ENCODE peak calls at places on chromosome 1, in seven cellular contexts. L, O, G, U, Y, M and I are unnamed samples.

GRCh38 chr1:148362141-148362929 is 120.8 kb downstream of the PPIAL4G start:
- DNase-seq in L (peak; percentile 16), O (peak; percentile 25), G (peak; percentile 83), U (peak; percentile 56), Y (no peak), M (no peak), I (no peak)

GRCh38 chr1:17856496-17857108 is 101.5 kb downstream of the ACTL8 start:
- DNase-seq in L (no peak), O (no peak), G (no peak), U (no peak), Y (no peak), M (no peak), I (no peak)

GRCh38 chr1:8283058-8283884 is 34.6 kb upstream of the SLC45A1 start:
- DNase-seq in L (no peak), O (no peak), G (peak; percentile 48), U (no peak), Y (no peak), M (no peak), I (no peak)

GRCh38 chr1:43965316-43965715 is 4.5 kb upstream of the DPH2 start:
- DNase-seq in L (no peak), O (no peak), G (no peak), U (no peak), Y (no peak), M (no peak), I (no peak)

GRCh38 chr1:81071072-81071858 is 729.5 kb upstream of the ADGRL2 start:
- DNase-seq in L (no peak), O (no peak), G (no peak), U (no peak), Y (no peak), M (no peak), I (no peak)

GRCh38 chr1:160910351-160910750 is 25.4 kb upstream of the ITLN1 start:
- DNase-seq in L (no peak), O (peak; percentile 47), G (no peak), U (no peak), Y (no peak), M (no peak), I (no peak)

GRCh38 chr1:173823776-173824314 is 628 bp upstream of the DARS2 start:
- DNase-seq in L (peak; percentile 20), O (no peak), G (no peak), U (no peak), Y (no peak), M (no peak), I (no peak)

GRCh38 chr1:150268342-150268705 is 492 bp downstream of the APH1A start:
- DNase-seq in L (no peak), O (peak; percentile 45), G (peak; percentile 55), U (no peak), Y (no peak), M (peak; percentile 25), I (peak; percentile 59)

GRCh38 chr1:19441048-19441447 is 44.3 kb downstream of the CAPZB start:
- DNase-seq in L (no peak), O (no peak), G (no peak), U (no peak), Y (no peak), M (no peak), I (no peak)

GRCh38 chr1:228022571-228023293 is 15.9 kb downstream of the WNT3A start:
- DNase-seq in L (no peak), O (peak; percentile 4), G (peak; percentile 4), U (no peak), Y (no peak), M (no peak), I (no peak)

GRCh38 chr1:244834596-244835275 is 722 bp upstream of the COX20 start:
- DNase-seq in L (peak; percentile 92), O (peak; percentile 79), G (peak; percentile 88), U (peak; percentile 44), Y (peak; percentile 84), M (peak; percentile 89), I (no peak)

GRCh38 chr1:215507119-215507518 is 60.0 kb upstream of the KCTD3 start:
- DNase-seq in L (peak; percentile 61), O (no peak), G (no peak), U (no peak), Y (no peak), M (no peak), I (no peak)

GRCh38 chr1:66313446-66313845 is 220.5 kb upstream of the SGIP1 start:
- DNase-seq in L (no peak), O (no peak), G (no peak), U (no peak), Y (no peak), M (no peak), I (no peak)

GRCh38 chr1:186511761-186512637 is 51.1 kb upstream of the PDC start:
- DNase-seq in L (peak; percentile 48), O (no peak), G (peak; percentile 8), U (no peak), Y (no peak), M (no peak), I (no peak)

GRCh38 chr1:116503535-116504307 is 67.1 kb downstream of the CD58 start:
- DNase-seq in L (no peak), O (no peak), G (no peak), U (no peak), Y (no peak), M (no peak), I (no peak)

GRCh38 chr1:244163861-244164562 is 112.9 kb downstream of the ZBTB18 start:
- DNase-seq in L (peak; percentile 98), O (peak; percentile 29), G (no peak), U (peak; percentile 23), Y (peak; percentile 14), M (peak; percentile 34), I (no peak)

GRCh38 chr1:7589774-7590425 is 181.2 kb upstream of the VAMP3 start:
- DNase-seq in L (peak; percentile 11), O (no peak), G (no peak), U (no peak), Y (no peak), M (no peak), I (peak; percentile 0)

DNA sequence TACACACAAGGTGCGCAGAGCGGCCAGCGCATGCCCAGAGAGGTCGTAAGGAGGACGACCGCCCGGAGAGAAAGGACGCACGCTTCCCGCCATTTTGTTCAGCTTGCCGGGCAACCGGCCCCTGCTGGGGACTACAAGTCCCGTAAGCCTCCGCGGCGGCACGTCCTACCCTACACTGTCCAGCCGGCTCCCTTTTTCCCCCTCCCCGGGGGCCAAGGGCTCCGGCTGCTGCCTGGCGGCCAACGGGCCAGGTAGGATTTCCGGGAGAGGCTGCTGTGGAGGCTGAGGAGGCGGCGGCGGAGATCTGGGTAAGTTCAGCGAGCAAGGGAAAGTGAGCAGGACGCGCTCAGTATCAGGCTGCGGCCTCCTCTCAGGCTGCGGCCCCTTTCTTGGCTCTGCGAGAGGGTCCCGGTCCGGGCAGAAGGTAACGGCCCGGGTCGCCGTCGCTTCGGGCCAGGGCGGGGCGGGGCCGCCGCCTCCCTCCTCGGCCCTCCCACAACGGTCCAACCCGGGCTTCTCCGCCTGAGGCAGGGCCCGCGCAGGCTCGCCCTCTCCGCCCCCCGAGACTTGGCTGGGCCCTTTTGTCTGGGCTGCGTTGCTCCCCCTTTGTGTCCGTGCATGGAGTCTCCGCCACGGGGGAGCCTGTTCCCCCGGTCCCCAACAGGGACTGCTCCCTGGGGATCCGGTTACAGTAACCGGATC is at the start of gene PHACTR4:
- DNase-seq in L (peak; percentile 91), O (peak; percentile 96), G (peak; percentile 94), U (peak; percentile 96), Y (peak; percentile 81), M (peak; percentile 93), I (peak; percentile 92)
- TF ChIP-seq POLR2A in L (peak; percentile 76), O (peak; percentile 96), G (peak; percentile 88), U (peak; percentile 84), Y (peak; percentile 66), M (no peak), I (peak; percentile 79)

DNA sequence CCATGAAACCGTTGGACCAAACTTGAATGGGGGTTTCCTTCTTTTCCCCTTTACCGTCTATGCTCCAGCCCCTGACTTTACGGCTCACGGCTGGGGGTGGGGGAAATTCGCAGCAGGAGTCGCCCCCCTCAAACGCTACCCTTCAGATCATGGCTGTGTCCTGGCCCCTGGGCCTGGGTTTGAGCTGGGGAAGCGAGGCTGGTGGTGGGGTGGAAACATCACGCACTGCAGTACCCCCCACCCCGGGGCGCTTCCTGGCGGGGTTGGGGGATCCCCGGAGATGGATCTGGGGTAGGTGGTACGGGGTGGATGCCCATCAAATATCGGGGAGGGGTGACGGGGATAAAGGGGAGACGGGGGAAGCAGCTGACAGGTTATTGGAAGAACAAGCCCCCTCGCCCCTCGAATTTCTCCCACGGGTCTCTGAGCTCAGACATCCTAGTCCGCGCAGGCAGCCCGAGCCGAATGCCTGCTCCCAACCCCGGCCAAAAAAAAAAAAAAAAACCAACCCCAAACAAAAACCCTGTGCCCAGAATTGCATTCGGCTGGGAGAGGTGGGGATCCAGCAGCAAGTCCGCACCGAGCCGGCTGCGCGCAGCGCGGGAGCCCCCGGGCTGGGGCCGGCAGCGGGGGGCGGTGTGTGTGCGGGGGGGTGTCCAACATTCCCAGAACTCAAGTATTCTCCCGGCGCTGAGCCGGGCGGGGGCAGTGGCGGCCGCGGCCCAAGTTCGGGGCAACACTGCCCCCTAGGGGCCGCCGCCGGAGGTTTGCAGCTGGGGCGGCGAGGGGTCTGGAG is 59.0 kb upstream of the ACOT11 start:
- DNase-seq in L (peak; percentile 49), O (peak; percentile 74), G (peak; percentile 81), U (peak; percentile 74), Y (peak; percentile 81), M (peak; percentile 84), I (peak; percentile 92)
- H3K4me1 ChIP-seq in L (peaks cover 14% of the 10 kb centered on the region), O (peaks cover 20% of the 10 kb centered on the region), G (peaks cover 20% of the 10 kb centered on the region), U (peaks cover 18% of the 10 kb centered on the region), Y (no peaks in the 10 kb centered on the region), M (peaks cover 25% of the 10 kb centered on the region), I (peaks cover 13% of the 10 kb centered on the region)

GRCh38 chr1:30734106-30734505 is 10.7 kb upstream of the MATN1 start:
- DNase-seq in L (no peak), O (no peak), G (no peak), U (no peak), Y (no peak), M (no peak), I (no peak)

GRCh38 chr1:30732277-30732996 is 9.1 kb upstream of the MATN1 start:
- DNase-seq in L (peak; percentile 18), O (no peak), G (no peak), U (no peak), Y (no peak), M (no peak), I (no peak)

GRCh38 chr1:30735124-30735523 is 11.7 kb upstream of the MATN1 start:
- DNase-seq in L (no peak), O (no peak), G (no peak), U (no peak), Y (no peak), M (no peak), I (no peak)

GRCh38 chr1:30734580-30734979 is 11.2 kb upstream of the MATN1 start:
- DNase-seq in L (no peak), O (no peak), G (no peak), U (no peak), Y (no peak), M (no peak), I (no peak)

DNA sequence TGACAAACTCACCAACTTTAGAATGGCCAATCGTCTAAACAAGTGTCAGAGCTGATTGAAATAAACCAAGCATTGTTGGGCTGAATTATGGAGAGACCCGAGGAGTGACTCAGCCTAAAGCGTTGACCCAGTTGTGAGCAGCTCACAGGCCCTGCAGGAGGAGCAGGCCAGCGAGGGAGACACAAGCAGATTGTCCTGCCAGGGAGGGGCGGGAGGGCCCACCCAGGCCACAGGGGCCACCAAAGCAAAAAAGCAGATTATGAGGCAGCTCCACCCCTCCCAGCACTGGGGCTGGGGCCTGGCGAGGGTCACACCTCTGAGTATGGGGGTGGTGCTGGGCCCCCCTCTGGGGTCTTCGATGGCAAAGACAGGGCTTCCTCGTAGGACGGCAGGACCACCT is 10.1 kb upstream of the MATN1 start:
- DNase-seq in L (peak; percentile 14), O (no peak), G (no peak), U (no peak), Y (no peak), M (no peak), I (no peak)
- H3K27ac ChIP-seq in L (no peak overlapping the region), O (no peak overlapping the region), G (no peak overlapping the region), U (no peak overlapping the region), Y (peak overlapping the region; percentile 17), M (no peak overlapping the region), I (no peak overlapping the region)

GRCh38 chr1:162218546-162218945 is 149.1 kb downstream of the NOS1AP start:
- DNase-seq in L (no peak), O (no peak), G (no peak), U (no peak), Y (no peak), M (no peak), I (no peak)
- TF ChIP-seq POLR2A in L (no peak), O (no peak), G (no peak), U (no peak), Y (no peak), M (no peak), I (no peak)